ENCODE peak calls at places on chromosomes 3 and 15, in four cellular contexts. A, F, P and U are unnamed samples.

GRCh38 chr15:45729146-45729545 is 94.3 kb downstream of the SQOR start:
- DNase-seq in A (no peak), F (no peak), P (no peak), U (no peak)

GRCh38 chr3:130894130-130894872 is 417 bp downstream of the ATP2C1 start:
- DNase-seq in A (peak), F (peak), P (peak), U (peak)

GRCh38 chr15:90750186-90750585 is 33.0 kb downstream of the BLM start:
- DNase-seq in A (no peak), F (no peak), P (no peak), U (no peak)

GRCh38 chr3:171417813-171418212 is 42.4 kb downstream of the TNIK start:
- DNase-seq in A (peak), F (no peak), P (no peak), U (no peak)

GRCh38 chr15:43215961-43216360 is 4.9 kb downstream of the EPB42 start:
- DNase-seq in A (no peak), F (no peak), P (no peak), U (no peak)

GRCh38 chr15:25884354-25884753 is 21.2 kb upstream of the ATP10A start:
- DNase-seq in A (no peak), F (no peak), P (no peak), U (no peak)

GRCh38 chr3:122730240-122730639 is 49.6 kb downstream of the PARP14 start:
- DNase-seq in A (no peak), F (peak), P (no peak), U (peak)

GRCh38 chr3:87082806-87083440 is 92.0 kb upstream of the VGLL3 start:
- DNase-seq in A (peak), F (no peak), P (peak), U (no peak)

GRCh38 chr3:40042752-40043443 is 233.5 kb downstream of the MYRIP start:
- DNase-seq in A (no peak), F (no peak), P (no peak), U (no peak)

GRCh38 chr15:52537459-52537858 is 8.8 kb upstream of the MYO5A start:
- DNase-seq in A (no peak), F (no peak), P (no peak), U (no peak)

GRCh38 chr3:52429779-52430415 is 15.0 kb downstream of the SEMA3G start:
- DNase-seq in A (peak), F (no peak), P (peak), U (no peak)

GRCh38 chr3:132624790-132625189 is 27.7 kb downstream of the ACKR4 start:
- DNase-seq in A (no peak), F (no peak), P (no peak), U (peak)

GRCh38 chr3:10816019-10816862 is at the start of gene SLC6A11:
- DNase-seq in A (peak), F (no peak), P (peak), U (peak)
- TF ChIP-seq FOXJ3 in A (no peak), F (no peak), P (no peak), U (peak)

DNA sequence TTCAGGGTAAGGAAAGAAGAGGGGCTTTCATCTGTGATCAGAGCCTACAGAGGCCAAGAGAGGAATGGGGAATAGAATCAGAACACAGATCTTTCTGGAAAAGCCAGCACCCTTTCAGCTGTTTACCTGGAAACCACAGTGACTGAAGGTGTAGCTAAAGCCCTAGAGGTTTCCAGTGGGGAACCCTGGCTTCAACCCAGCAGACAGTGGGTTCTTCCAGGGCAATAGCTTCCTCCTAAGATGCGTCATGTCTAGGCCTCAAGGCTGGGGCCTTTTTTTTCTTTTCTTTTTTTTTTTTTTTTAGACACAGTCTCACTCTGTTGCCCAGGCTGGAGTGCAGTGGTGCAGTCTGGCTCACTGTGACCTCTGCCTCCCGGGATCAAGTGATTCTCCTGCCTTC is 3.1 kb upstream of the CPNE9 start:
- DNase-seq in A (no peak), F (no peak), P (no peak), U (no peak)
- TF ChIP-seq FOXJ3 in A (no peak), F (no peak), P (no peak), U (no peak)

GRCh38 chr3:58998476-58999117 is 51.2 kb downstream of the CFAP20DC start:
- DNase-seq in A (no peak), F (peak), P (peak), U (no peak)
- TF ChIP-seq FOXJ3 in A (no peak), F (no peak), P (no peak), U (no peak)

DNA sequence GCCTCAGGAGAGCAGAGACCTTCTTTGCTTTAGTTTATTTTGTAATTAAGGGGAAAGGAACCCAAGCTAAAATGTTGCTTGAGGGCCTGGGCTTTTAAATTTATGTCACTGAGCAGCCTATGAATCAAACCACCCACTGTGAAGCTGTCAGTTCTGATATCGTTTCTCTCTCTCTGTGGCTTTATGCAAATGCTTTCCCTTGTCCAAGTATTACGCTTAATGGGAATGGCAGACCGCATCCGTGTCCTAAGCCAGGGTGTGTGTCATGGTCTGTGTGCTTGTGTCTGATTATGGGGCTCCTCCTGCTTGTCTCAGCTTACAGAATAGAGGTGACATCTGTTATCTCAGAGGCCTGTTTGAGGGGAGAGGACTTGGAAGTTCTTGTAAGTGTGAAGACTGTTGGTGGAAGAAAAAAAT is 82.4 kb downstream of the EBLN2 start:
- DNase-seq in A (no peak), F (peak), P (no peak), U (no peak)
- TF ChIP-seq FOXJ3 in A (no peak), F (no peak), P (no peak), U (no peak)

GRCh38 chr15:31298707-31299172 is 27.9 kb upstream of the KLF13 start:
- DNase-seq in A (no peak), F (peak), P (no peak), U (no peak)
- TF ChIP-seq FOXJ3 in A (no peak), F (no peak), P (no peak), U (no peak)

GRCh38 chr3:98331329-98331728 is 22.3 kb upstream of the OR5K4 start:
- DNase-seq in A (no peak), F (no peak), P (no peak), U (no peak)
- TF ChIP-seq FOXJ3 in A (no peak), F (no peak), P (no peak), U (no peak)

DNA sequence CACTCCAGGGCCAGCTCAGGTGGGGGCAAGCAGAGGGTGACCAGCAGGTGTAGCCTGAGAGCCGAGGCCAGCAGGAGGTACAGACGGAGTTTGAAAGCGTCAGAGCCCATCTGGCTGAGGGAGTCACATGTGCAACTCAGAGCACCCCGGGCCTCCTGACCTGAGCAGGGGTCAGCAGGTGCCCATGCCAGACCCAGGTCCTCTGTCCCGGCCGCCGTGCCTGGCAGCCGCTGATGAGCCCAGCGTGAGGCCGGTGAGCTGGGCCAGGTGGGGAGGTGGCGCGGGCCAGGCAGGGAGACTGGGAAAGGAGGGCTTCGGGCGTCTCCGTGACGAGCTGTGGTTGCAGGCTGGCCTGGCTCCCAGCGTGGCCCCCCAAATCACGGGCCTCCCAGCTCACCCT is 130.9 kb downstream of the CHSY1 start:
- DNase-seq in A (no peak), F (no peak), P (peak), U (no peak)
- TF ChIP-seq FOXJ3 in A (no peak), F (no peak), P (no peak), U (no peak)

DNA sequence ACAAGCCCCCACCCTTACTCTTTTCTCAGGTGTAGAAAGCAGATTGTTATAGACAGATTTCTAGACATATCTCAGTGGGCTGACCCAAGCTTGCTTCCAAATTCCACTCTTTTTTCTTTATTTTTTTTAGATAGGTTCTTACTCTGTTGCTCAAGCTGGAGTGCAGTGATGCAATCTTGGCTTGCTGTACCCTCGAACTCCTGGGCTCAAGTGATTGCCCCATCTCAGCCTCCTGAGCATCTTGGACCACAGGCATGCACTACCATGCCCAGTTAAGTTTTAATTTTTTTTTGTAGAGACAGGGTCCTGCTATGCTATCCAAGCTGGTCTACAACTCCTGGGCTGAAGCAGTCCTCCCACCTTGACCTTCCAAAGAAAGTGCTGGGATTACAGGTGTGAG is 53.5 kb upstream of the ADAMTS9 start:
- DNase-seq in A (no peak), F (no peak), P (no peak), U (no peak)
- TF ChIP-seq FOXJ3 in A (no peak), F (no peak), P (no peak), U (no peak)